ENCODE peak calls at places on chromosomes 6 and 20, in six cellular contexts. S is hepatocyte, R is fibroblast of lung, P is HCT116, C is PC-3, G is PC-9. M is an unnamed sample.

GRCh38 chr6:132464538-132465256 is 48.2 kb downstream of the STX7 start:
- DNase-seq in C (peak; percentile 37), G (peak; percentile 82), P (no peak), S (peak; percentile 12), R (peak; percentile 50), M (no peak)

GRCh38 chr6:70811788-70812187 is 144.1 kb downstream of the SMAP1 start:
- DNase-seq in G (no peak), S (no peak), P (no peak), R (peak; percentile 43), C (peak; percentile 81), M (no peak)

GRCh38 chr6:127207591-127208120 is 59.0 kb upstream of the RNF146 start:
- DNase-seq in C (peak; percentile 40), G (no peak), P (no peak), S (no peak), R (peak; percentile 68), M (no peak)

GRCh38 chr6:4180653-4181255 is 45.4 kb upstream of the ECI2 start:
- DNase-seq in C (peak; percentile 33), R (peak; percentile 46), P (peak; percentile 67), S (no peak), G (no peak), M (no peak)

GRCh38 chr6:31031095-31031494 is 20.8 kb downstream of the MUC22 start:
- DNase-seq in S (no peak), P (no peak), R (no peak), G (no peak), C (no peak), M (no peak)

GRCh38 chr20:38091447-38092216 is 58.1 kb downstream of the RPRD1B start:
- DNase-seq in S (no peak), G (no peak), R (peak; percentile 22), P (no peak), C (no peak), M (no peak)

GRCh38 chr6:133854633-133855598 is 34.0 kb upstream of the TCF21 start:
- DNase-seq in S (peak; percentile 28), P (no peak), C (no peak), G (no peak), R (no peak), M (no peak)

GRCh38 chr6:27091661-27092315 is 155.7 kb upstream of the PRSS16 start:
- DNase-seq in G (peak; percentile 81), P (peak; percentile 86), R (peak; percentile 96), C (peak; percentile 81), S (peak; percentile 64), M (peak; percentile 53)

GRCh38 chr6:31203345-31203979 is 33.0 kb upstream of the POU5F1 start:
- DNase-seq in P (peak; percentile 74), G (peak; percentile 98), C (peak; percentile 92), S (peak; percentile 70), R (peak; percentile 80), M (peak; percentile 65)

GRCh38 chr6:110355727-110356126 is 2.4 kb downstream of the METTL24 start:
- DNase-seq in S (no peak), C (no peak), R (no peak), P (no peak), G (no peak), M (no peak)

GRCh38 chr6:110513001-110513400 is 36.6 kb upstream of the SLC22A16 start:
- DNase-seq in P (no peak), S (no peak), G (peak; percentile 79), R (peak; percentile 17), C (peak; percentile 77), M (no peak)

GRCh38 chr20:59314872-59315500 is 14.6 kb downstream of the EDN3 start:
- DNase-seq in C (no peak), R (no peak), P (no peak), S (no peak), G (no peak), M (no peak)

GRCh38 chr6:14062345-14063029 is 55.1 kb upstream of the CD83 start:
- DNase-seq in S (no peak), C (no peak), G (no peak), P (no peak), R (no peak), M (no peak)

GRCh38 chr6:170227521-170227983 is 63.3 kb downstream of the DLL1 start:
- DNase-seq in P (no peak), S (no peak), C (peak; percentile 8), R (peak; percentile 51), G (no peak), M (no peak)

GRCh38 chr6:6856538-6857523 is 250.9 kb upstream of the RREB1 start:
- DNase-seq in R (no peak), S (peak; percentile 76), P (no peak), C (peak; percentile 98), G (peak; percentile 92), M (peak; percentile 44)

GRCh38 chr6:162389353-162390085 is 338.0 kb downstream of the PRKN start:
- DNase-seq in R (no peak), S (no peak), C (no peak), G (no peak), P (no peak), M (no peak)

GRCh38 chr6:113375950-113376846 is 480.9 kb upstream of the MARCKS start:
- DNase-seq in S (no peak), P (no peak), C (peak; percentile 39), R (peak; percentile 93), G (peak; percentile 41), M (no peak)

GRCh38 chr6:143596857-143597256 is 80.9 kb upstream of the PHACTR2 start:
- DNase-seq in S (peak; percentile 34), C (no peak), P (no peak), G (no peak), R (peak; percentile 12), M (no peak)

GRCh38 chr20:41424025-41424424 is 57.4 kb upstream of the EMILIN3 start:
- DNase-seq in P (no peak), G (no peak), C (no peak), R (no peak), S (no peak), M (no peak)

GRCh38 chr20:50015993-50016770 is 33.4 kb downstream of the SNAI1 start:
- DNase-seq in P (no peak), S (peak; percentile 82), R (no peak), C (no peak), G (no peak), M (no peak)

GRCh38 chr20:36988494-36988966 is 37.0 kb upstream of the SAMHD1 start:
- DNase-seq in S (no peak), P (no peak), R (peak; percentile 22), C (peak; percentile 32), G (no peak), M (no peak)

GRCh38 chr6:111482236-111482958 is 621 bp downstream of the REV3L start:
- DNase-seq in P (no peak), R (peak; percentile 52), G (no peak), S (peak; percentile 78), C (no peak), M (peak; percentile 49)

GRCh38 chr20:63434599-63435378 is 37.7 kb downstream of the KCNQ2 start:
- DNase-seq in G (peak; percentile 52), S (peak; percentile 77), C (peak; percentile 79), P (peak; percentile 63), R (peak; percentile 33), M (peak; percentile 77)

GRCh38 chr6:137869781-137870180 is 2.7 kb downstream of the TNFAIP3 start:
- DNase-seq in C (no peak), S (no peak), R (no peak), P (no peak), G (no peak), M (no peak)
- TF ChIP-seq CTCF in C (no peak), S (no peak), R (no peak), P (no peak), G (no peak), M (no peak)

GRCh38 chr20:8522191-8522590 is 390.1 kb downstream of the PLCB1 start:
- DNase-seq in R (peak; percentile 62), P (no peak), C (no peak), S (no peak), G (no peak), M (no peak)

GRCh38 chr20:8519887-8520286 is 387.8 kb downstream of the PLCB1 start:
- DNase-seq in R (no peak), S (no peak), G (no peak), C (no peak), P (no peak), M (no peak)

GRCh38 chr20:8523684-8524083 is 391.6 kb downstream of the PLCB1 start:
- DNase-seq in S (no peak), P (no peak), R (no peak), C (peak; percentile 20), G (no peak), M (no peak)

GRCh38 chr20:8527998-8528397 is 395.9 kb downstream of the PLCB1 start:
- DNase-seq in G (no peak), C (peak; percentile 44), S (no peak), P (no peak), R (peak; percentile 88), M (no peak)

GRCh38 chr20:8524716-8525343 is 392.8 kb downstream of the PLCB1 start:
- DNase-seq in G (no peak), R (no peak), S (no peak), P (no peak), C (no peak), M (no peak)
- TF ChIP-seq EZH2 in G (no peak), R (no peak), S (no peak), P (no peak), C (no peak), M (no peak)

GRCh38 chr6:12546659-12546987 is 169.9 kb upstream of the PHACTR1 start:
- DNase-seq in S (no peak), R (no peak), G (no peak), C (no peak), P (no peak), M (no peak)

GRCh38 chr6:12545141-12545540 is 171.4 kb upstream of the PHACTR1 start:
- DNase-seq in C (no peak), G (no peak), S (no peak), P (no peak), R (no peak), M (no peak)

GRCh38 chr6:12543953-12544352 is 172.6 kb upstream of the PHACTR1 start:
- DNase-seq in S (no peak), G (no peak), C (no peak), R (peak; percentile 37), P (no peak), M (no peak)

GRCh38 chr6:12545837-12546658 is 170.5 kb upstream of the PHACTR1 start:
- DNase-seq in C (peak; percentile 93), S (no peak), G (peak; percentile 92), R (peak; percentile 94), P (peak; percentile 6), M (no peak)

GRCh38 chr6:12548526-12548925 is 168.0 kb upstream of the PHACTR1 start:
- DNase-seq in P (no peak), R (peak; percentile 95), G (no peak), S (no peak), C (no peak), M (no peak)
- H3K4me2 ChIP-seq in P (no peak overlapping the region), R (no peak overlapping the region), G (no peak overlapping the region), S (no peak overlapping the region), C (no peak overlapping the region), M (no peak overlapping the region)

DNA sequence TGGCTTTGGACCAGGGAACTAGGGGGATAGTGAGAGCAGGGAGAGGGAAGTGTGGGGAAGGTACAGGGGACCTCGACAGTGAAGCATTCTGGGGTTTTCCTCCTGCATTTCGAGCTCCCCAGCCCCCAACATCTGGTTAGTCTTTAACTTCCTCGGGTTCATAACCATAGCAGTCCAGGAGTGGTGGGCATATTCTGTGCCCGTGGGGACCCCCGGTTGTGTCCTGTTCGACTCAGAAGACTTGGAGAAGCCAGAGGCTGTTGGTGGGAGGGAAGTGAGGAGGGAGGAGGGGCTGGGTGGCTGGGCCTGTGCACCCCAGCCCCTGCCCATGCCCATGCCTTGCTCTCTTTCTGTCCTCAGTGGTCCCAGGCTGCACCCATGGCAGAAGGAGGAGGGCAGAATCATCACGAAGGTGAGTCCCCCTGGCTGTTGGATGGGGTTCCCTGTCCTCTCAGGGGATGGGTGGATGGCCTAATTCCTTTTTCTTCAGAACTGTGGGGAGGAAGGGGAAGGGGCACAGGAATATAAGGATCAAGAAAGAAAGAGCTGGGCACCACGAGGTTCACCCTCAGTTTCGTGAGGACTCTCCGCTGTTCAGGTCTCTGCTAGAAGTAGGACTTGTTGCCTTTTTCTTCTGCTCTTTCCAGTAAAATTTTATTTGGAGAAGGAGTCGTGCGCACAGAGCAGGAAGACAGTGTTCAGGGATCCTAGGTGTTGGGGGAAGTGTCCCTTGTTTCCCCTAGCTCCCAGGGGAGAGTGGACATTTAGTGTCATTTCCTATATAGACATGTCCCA is 4.2 kb downstream of the VEGFA start:
- DNase-seq in R (no peak), G (peak; percentile 22), C (no peak), S (no peak), P (no peak), M (no peak)
- TF ChIP-seq CTCF in R (no peak), G (no peak), C (no peak), S (no peak), P (no peak), M (no peak)

M was measured in DND-41.